ENCODE peak calls at places on chromosomes 12 and 14, in five cellular contexts. H is activated T-cell treated with anti-CD3 and anti-CD28 coated beads for 48 hours, W is A549, Z is NCI-H446, Y is activated B cell treated with CpG ODN at 0.5 μM for 24 hours. N is an unnamed sample.

GRCh38 chr14:39419272-39419671 is 13.0 kb downstream of the FBXO33 start:
- DNase-seq in Z (no peak), W (peak; percentile 6), H (no peak), Y (no peak), N (no peak)

GRCh38 chr12:130357241-130357640 is 19.6 kb downstream of the PIWIL1 start:
- DNase-seq in Z (no peak), Y (no peak), W (no peak), H (no peak), N (no peak)

GRCh38 chr14:24681056-24681455 is 47.1 kb upstream of the GZMB start:
- DNase-seq in Y (no peak), W (no peak), Z (no peak), H (no peak), N (no peak)

GRCh38 chr12:6979021-6979420 is 8.3 kb downstream of the EMG1 start:
- DNase-seq in Z (no peak), W (no peak), H (no peak), Y (no peak), N (no peak)

GRCh38 chr14:68977741-68978549 is 1.2 kb downstream of the ACTN1 start:
- DNase-seq in H (peak; percentile 55), W (peak; percentile 78), Y (peak; percentile 26), Z (peak; percentile 51), N (peak; percentile 62)

GRCh38 chr12:75865315-75865714 is 166.3 kb downstream of the PHLDA1 start:
- DNase-seq in H (no peak), W (no peak), Z (no peak), Y (no peak), N (no peak)

GRCh38 chr12:85484387-85484786 is 204.4 kb downstream of the ALX1 start:
- DNase-seq in Z (no peak), H (no peak), W (no peak), Y (no peak), N (no peak)

GRCh38 chr14:36066636-36067035 is 109.9 kb downstream of the PTCSC3 start:
- DNase-seq in Z (no peak), H (no peak), W (no peak), Y (no peak), N (no peak)